ENCODE peak calls at places on chromosomes 5 and 9, in five cellular contexts. W is CD4-positive, CD25-positive, alpha-beta regulatory T cell; N is foreskin keratinocyte; F is transverse colon; D is lower lobe of right lung. U is an unnamed sample.

GRCh38 chr5:140631831-140632365 is 1.1 kb downstream of the CD14 start:
- DNase-seq in W (peak), N (no peak), F (peak), D (no peak), U (no peak)

GRCh38 chr9:2727966-2728613 is 10.8 kb downstream of the KCNV2 start:
- DNase-seq in W (peak), N (peak), F (no peak), D (no peak), U (peak)

GRCh38 chr5:15002791-15003190 is 131.2 kb upstream of the ANKH start:
- DNase-seq in W (no peak), N (no peak), F (no peak), D (no peak), U (no peak)

GRCh38 chr9:123749580-123750202 is 180.2 kb downstream of the DENND1A start:
- DNase-seq in W (peak), N (no peak), F (no peak), D (no peak), U (no peak)

GRCh38 chr9:135826188-135826545 is 81.2 kb downstream of the CAMSAP1 start:
- DNase-seq in W (no peak), N (no peak), F (no peak), D (no peak), U (no peak)

GRCh38 chr9:130701059-130702022 is 7.8 kb downstream of the EXOSC2 start:
- DNase-seq in W (peak), N (no peak), F (peak), D (peak), U (no peak)

GRCh38 chr9:101419863-101420262 is 15.7 kb downstream of the ALDOB start:
- DNase-seq in W (no peak), N (no peak), F (no peak), D (no peak), U (no peak)

GRCh38 chr9:581673-582497 is 259.6 kb upstream of the DMRT1 start:
- DNase-seq in W (no peak), N (no peak), F (no peak), D (no peak), U (no peak)

GRCh38 chr9:73135394-73135793 is 16.3 kb upstream of the ANXA1 start:
- DNase-seq in W (no peak), N (peak), F (no peak), D (no peak), U (no peak)

GRCh38 chr5:51829226-51829625 is 446.0 kb downstream of the ISL1 start:
- DNase-seq in W (no peak), N (peak), F (no peak), D (no peak), U (no peak)

GRCh38 chr9:125483697-125484096 is 222.1 kb downstream of the GAPVD1 start:
- DNase-seq in W (no peak), N (no peak), F (no peak), D (no peak), U (no peak)

GRCh38 chr9:93127395-93127911 is 6.6 kb downstream of the NINJ1 start:
- DNase-seq in W (no peak), N (no peak), F (peak), D (peak), U (no peak)

GRCh38 chr9:93129286-93129685 is 4.8 kb downstream of the NINJ1 start:
- DNase-seq in W (no peak), N (no peak), F (peak), D (no peak), U (no peak)

GRCh38 chr9:93126825-93127368 is 7.2 kb downstream of the NINJ1 start:
- DNase-seq in W (peak), N (no peak), F (peak), D (peak), U (no peak)

GRCh38 chr9:93128715-93129224 is 5.3 kb downstream of the NINJ1 start:
- DNase-seq in W (no peak), N (no peak), F (peak), D (no peak), U (no peak)

GRCh38 chr9:93128011-93128714 is 5.9 kb downstream of the NINJ1 start:
- DNase-seq in W (no peak), N (no peak), F (no peak), D (peak), U (no peak)
- H3K27ac ChIP-seq in W (peak), N (no peak), F (peak), D (peak), U (no peak)

GRCh38 chr5:127586811-127587210 is 62.1 kb upstream of the CTXN3 start:
- DNase-seq in W (no peak), N (no peak), F (no peak), D (no peak), U (no peak)
- H3K27ac ChIP-seq in W (no peak), N (no peak), F (no peak), D (no peak), U (no peak)

DNA sequence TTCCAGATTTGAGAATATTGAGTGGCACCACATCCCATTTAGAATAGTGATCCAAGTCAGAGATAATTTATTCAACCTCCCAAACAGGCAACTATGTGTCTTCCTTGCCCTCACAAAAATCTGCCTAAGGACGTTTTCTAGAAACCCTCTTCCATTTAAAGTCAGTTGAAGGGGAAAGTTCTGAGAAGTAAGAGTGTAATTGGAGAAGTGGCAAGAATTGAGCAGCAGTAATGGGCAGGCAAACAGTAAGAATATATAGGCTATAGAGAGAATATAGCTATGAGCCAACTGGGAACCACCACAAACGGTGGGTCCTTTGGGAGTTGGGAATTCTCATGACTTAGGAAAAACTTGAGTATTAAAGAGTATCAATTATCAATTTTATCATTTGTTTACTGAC is 31.1 kb upstream of the CETN3 start:
- DNase-seq in W (no peak), N (no peak), F (no peak), D (no peak), U (no peak)
- H3K27ac ChIP-seq in W (no peak), N (no peak), F (no peak), D (no peak), U (no peak)

GRCh38 chr9:5566054-5566618 is 55.8 kb downstream of the PDCD1LG2 start:
- DNase-seq in W (no peak), N (peak), F (no peak), D (no peak), U (peak)

GRCh38 chr9:5563886-5564285 is 53.6 kb downstream of the PDCD1LG2 start:
- DNase-seq in W (no peak), N (peak), F (no peak), D (no peak), U (peak)

GRCh38 chr9:5561828-5562488 is 51.6 kb downstream of the PDCD1LG2 start:
- DNase-seq in W (no peak), N (no peak), F (no peak), D (no peak), U (no peak)

GRCh38 chr9:5562806-5563416 is 52.6 kb downstream of the PDCD1LG2 start:
- DNase-seq in W (no peak), N (peak), F (no peak), D (no peak), U (no peak)

GRCh38 chr9:5563417-5563815 is 53.1 kb downstream of the PDCD1LG2 start:
- DNase-seq in W (no peak), N (peak), F (no peak), D (no peak), U (no peak)
- H3K27ac ChIP-seq in W (no peak), N (no peak), F (no peak), D (no peak), U (peak)

GRCh38 chr5:37889612-37890317 is 49.9 kb upstream of the GDNF start:
- DNase-seq in W (no peak), N (peak), F (no peak), D (no peak), U (peak)
- H3K27ac ChIP-seq in W (no peak), N (peak), F (no peak), D (no peak), U (peak)

DNA sequence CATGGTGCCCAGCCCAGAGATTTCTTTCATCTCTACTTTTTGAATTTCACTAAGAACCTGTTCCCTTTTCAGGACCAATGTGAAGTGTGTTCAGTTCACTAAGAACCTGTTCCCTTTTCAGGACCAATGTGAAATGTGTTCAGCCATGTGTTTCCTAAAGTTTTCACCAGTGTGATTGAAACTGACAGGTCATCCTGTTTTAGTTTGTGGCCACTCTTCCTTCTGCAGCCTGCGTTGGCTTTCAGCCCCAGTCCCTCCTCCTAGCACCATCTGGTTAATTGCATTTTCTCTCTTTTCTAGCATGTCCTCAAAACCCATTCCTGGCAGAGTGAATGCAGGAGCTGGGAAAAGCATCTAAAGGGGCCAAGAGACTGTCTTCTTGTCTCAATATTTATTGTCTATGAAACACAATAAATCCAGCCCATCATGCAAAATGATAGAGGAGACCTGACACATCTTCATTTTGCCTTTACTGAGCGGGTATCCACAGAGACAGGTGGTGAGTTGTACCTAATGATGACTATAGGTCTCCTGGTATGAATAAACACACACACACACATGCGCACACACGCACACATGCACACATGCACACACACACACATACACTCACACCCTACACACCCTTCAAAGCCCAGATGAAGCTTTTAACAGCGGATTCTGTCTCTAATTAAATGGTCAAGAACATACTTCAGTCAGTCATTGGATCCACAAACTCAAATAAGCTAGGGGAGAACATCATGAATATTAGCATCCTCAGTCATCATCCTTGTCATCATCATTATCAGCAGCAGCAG is 6.1 kb upstream of the PANK3 start:
- DNase-seq in W (no peak), N (no peak), F (no peak), D (no peak), U (no peak)
- H3K27ac ChIP-seq in W (no peak), N (no peak), F (no peak), D (no peak), U (no peak)

GRCh38 chr9:120478208-120478607 is 101.8 kb downstream of the CDK5RAP2 start:
- DNase-seq in W (no peak), N (no peak), F (peak), D (no peak), U (no peak)
- H3K27ac ChIP-seq in W (no peak), N (no peak), F (peak), D (no peak), U (peak)

GRCh38 chr9:121390372-121390771 is 20.3 kb upstream of the STOM start:
- DNase-seq in W (no peak), N (no peak), F (no peak), D (no peak), U (no peak)

GRCh38 chr9:121388140-121388925 is 18.3 kb upstream of the STOM start:
- DNase-seq in W (no peak), N (no peak), F (no peak), D (no peak), U (no peak)

GRCh38 chr9:121394292-121394691 is 24.2 kb upstream of the STOM start:
- DNase-seq in W (peak), N (no peak), F (no peak), D (no peak), U (no peak)

GRCh38 chr9:121395558-121395957 is 25.5 kb upstream of the STOM start:
- DNase-seq in W (no peak), N (no peak), F (no peak), D (no peak), U (no peak)

GRCh38 chr9:121393318-121393717 is 23.3 kb upstream of the STOM start:
- DNase-seq in W (peak), N (peak), F (no peak), D (no peak), U (no peak)
- H3K27ac ChIP-seq in W (no peak), N (peak), F (no peak), D (no peak), U (peak)